ENCODE peak calls at places on chromosomes 16 and 17, in five cellular contexts. F, J, B, L and C are unnamed samples.

GRCh38 chr16:17377360-17378324 is 93.1 kb downstream of the XYLT1 start:
- DNase-seq in F (no peak), J (no peak), B (no peak), L (no peak), C (peak; percentile 27)

GRCh38 chr16:78199325-78200022 is 100.0 kb downstream of the WWOX start:
- DNase-seq in F (no peak), J (no peak), B (no peak), L (no peak), C (no peak)

GRCh38 chr16:73065617-73066313 is 17.8 kb upstream of the ZFHX3 start:
- DNase-seq in F (no peak), J (peak; percentile 62), B (no peak), L (no peak), C (no peak)

GRCh38 chr16:2838928-2839327 is 8.8 kb downstream of the ZG16B start:
- DNase-seq in F (peak; percentile 57), J (no peak), B (peak; percentile 40), L (peak; percentile 67), C (peak; percentile 32)

GRCh38 chr16:23466162-23466885 is 13.3 kb upstream of the COG7 start:
- DNase-seq in F (no peak), J (no peak), B (no peak), L (no peak), C (no peak)

GRCh38 chr17:82740906-82741759 is 5.7 kb downstream of the FN3K start:
- DNase-seq in F (no peak), J (no peak), B (no peak), L (no peak), C (no peak)

GRCh38 chr16:73743665-73744496 is 552.7 kb upstream of the PSMD7 start:
- DNase-seq in F (no peak), J (no peak), B (no peak), L (no peak), C (no peak)

GRCh38 chr16:57684626-57685358 is 9.8 kb upstream of the DRC7 start:
- DNase-seq in F (no peak), J (no peak), B (no peak), L (no peak), C (no peak)

GRCh38 chr16:81567987-81568748 is 123.6 kb downstream of the CMIP start:
- DNase-seq in F (no peak), J (no peak), B (no peak), L (no peak), C (no peak)

GRCh38 chr17:43857141-43857540 is 10.2 kb downstream of the CD300LG start:
- DNase-seq in F (no peak), J (no peak), B (no peak), L (no peak), C (no peak)

GRCh38 chr16:80300876-80301275 is 239.9 kb upstream of the DYNLRB2 start:
- DNase-seq in F (no peak), J (no peak), B (no peak), L (no peak), C (no peak)

GRCh38 chr16:47734987-47735594 is 274.0 kb downstream of the PHKB start:
- DNase-seq in F (no peak), J (no peak), B (no peak), L (peak; percentile 62), C (no peak)

GRCh38 chr16:68617735-68618134 is 27.4 kb upstream of the CDH3 start:
- DNase-seq in F (no peak), J (no peak), B (no peak), L (no peak), C (no peak)

GRCh38 chr17:39110435-39111136 is 40.9 kb downstream of the PLXDC1 start:
- DNase-seq in F (no peak), J (no peak), B (no peak), L (no peak), C (no peak)

GRCh38 chr16:81846105-81846504 is 67.0 kb downstream of the PLCG2 start:
- DNase-seq in F (no peak), J (no peak), B (no peak), L (no peak), C (no peak)

GRCh38 chr16:58755989-58756649 is 22.0 kb upstream of the GOT2 start:
- DNase-seq in F (peak; percentile 65), J (peak; percentile 58), B (peak; percentile 44), L (peak; percentile 42), C (peak; percentile 55)

GRCh38 chr17:46136820-46137219 is 56.4 kb downstream of the KANSL1 start:
- DNase-seq in F (no peak), J (no peak), B (no peak), L (no peak), C (no peak)

GRCh38 chr17:9360610-9361571 is 214.7 kb downstream of the STX8 start:
- DNase-seq in F (no peak), J (peak; percentile 67), B (no peak), L (peak; percentile 40), C (peak; percentile 32)

GRCh38 chr16:72493681-72494415 is 321.9 kb upstream of the PMFBP1 start:
- DNase-seq in F (no peak), J (no peak), B (no peak), L (no peak), C (no peak)

GRCh38 chr16:86019446-86020047 is 120.6 kb downstream of the IRF8 start:
- DNase-seq in F (no peak), J (no peak), B (no peak), L (no peak), C (no peak)

GRCh38 chr16:75702247-75702646 is 986 bp upstream of the DUXB start:
- DNase-seq in F (no peak), J (no peak), B (no peak), L (no peak), C (no peak)

GRCh38 chr16:86879268-86879667 is 300.9 kb downstream of the FOXL1 start:
- DNase-seq in F (no peak), J (no peak), B (no peak), L (no peak), C (no peak)

GRCh38 chr17:7833795-7834553 is at the start of gene KDM6B:
- DNase-seq in F (peak; percentile 95), J (peak; percentile 96), B (peak; percentile 81), L (peak; percentile 95), C (peak; percentile 95)

GRCh38 chr16:30567160-30567990 is 4.1 kb downstream of the ZNF688 start:
- DNase-seq in F (no peak), J (no peak), B (peak; percentile 57), L (no peak), C (no peak)

GRCh38 chr16:14449790-14450463 is 180.1 kb downstream of the PARN start:
- DNase-seq in F (no peak), J (no peak), B (no peak), L (no peak), C (no peak)

GRCh38 chr17:68228817-68229570 is 18.8 kb upstream of the AMZ2 start:
- DNase-seq in F (no peak), J (no peak), B (no peak), L (no peak), C (no peak)

GRCh38 chr17:31832748-31833147 is 26.3 kb downstream of the COPRS start:
- DNase-seq in F (no peak), J (no peak), B (no peak), L (no peak), C (no peak)

GRCh38 chr16:75402821-75403475 is 30.4 kb downstream of the CFDP1 start:
- DNase-seq in F (no peak), J (no peak), B (no peak), L (no peak), C (no peak)

GRCh38 chr17:7355053-7355452 is at the start of gene TMEM95:
- DNase-seq in F (peak; percentile 63), J (no peak), B (no peak), L (no peak), C (no peak)

GRCh38 chr16:29698484-29699323 is 19.7 kb downstream of the QPRT start:
- DNase-seq in F (no peak), J (no peak), B (no peak), L (no peak), C (no peak)

GRCh38 chr17:39872700-39873099 is 4.7 kb downstream of the ZPBP2 start:
- DNase-seq in F (no peak), J (no peak), B (no peak), L (no peak), C (no peak)

GRCh38 chr17:67469208-67469980 is 92.3 kb downstream of the PITPNC1 start:
- DNase-seq in F (no peak), J (no peak), B (no peak), L (no peak), C (no peak)

GRCh38 chr17:13508916-13509315 is 92.8 kb downstream of the HS3ST3A1 start:
- DNase-seq in F (no peak), J (no peak), B (no peak), L (no peak), C (no peak)

DNA sequence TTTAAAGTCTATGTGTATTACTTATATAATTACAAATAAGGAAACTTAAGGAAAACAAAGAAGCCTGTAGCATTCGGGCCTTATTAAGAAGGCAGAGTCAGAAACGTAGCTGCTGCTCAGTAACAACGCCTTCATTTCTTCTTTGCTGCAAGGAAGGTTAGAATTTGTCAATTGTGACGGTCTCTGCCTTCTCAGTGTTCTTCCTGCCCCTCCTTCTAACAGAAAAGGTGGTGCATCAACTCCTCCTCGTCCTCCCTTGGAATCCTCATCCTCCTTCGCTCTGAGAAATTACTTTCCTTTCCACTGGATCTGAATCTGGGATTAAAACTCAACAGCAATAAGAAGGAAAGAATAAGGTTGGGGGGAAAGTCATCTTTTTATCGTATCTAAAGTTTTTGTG is 63.0 kb downstream of the VPS53 start:
- DNase-seq in F (no peak), J (no peak), B (no peak), L (no peak), C (no peak)
- H3K27ac ChIP-seq in F (no peak overlapping the region), J (peak overlapping the region; percentile 7), B (no peak overlapping the region), L (no peak overlapping the region), C (peak overlapping the region; percentile 40)

DNA sequence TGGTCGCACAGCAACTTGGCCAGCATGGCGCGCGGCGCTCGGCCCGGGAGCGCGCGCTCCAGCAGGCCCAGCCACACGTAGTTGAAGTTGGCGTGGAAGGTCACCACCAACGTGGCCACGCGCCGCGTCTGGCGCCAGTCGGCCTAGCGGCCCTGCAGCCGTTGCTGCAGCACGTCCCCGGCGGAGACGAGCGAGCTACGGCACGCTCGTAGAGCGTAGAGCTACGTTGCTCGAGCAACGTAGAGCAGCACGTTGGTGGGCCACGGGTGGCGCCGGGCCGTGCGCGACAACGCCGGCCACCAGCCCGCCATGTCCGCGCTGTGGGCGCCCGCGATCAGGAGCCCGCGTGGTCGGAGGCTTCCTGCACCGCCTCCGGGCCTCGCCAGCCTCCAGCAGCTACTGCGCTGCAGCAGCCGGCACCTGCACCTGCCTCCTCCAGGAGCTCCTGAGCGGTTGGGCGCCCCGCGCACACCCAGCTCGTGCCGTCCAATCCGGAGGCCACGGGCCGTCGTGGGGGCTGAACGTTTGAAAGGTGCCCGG is 13.4 kb upstream of the SULT1A1 start:
- DNase-seq in F (no peak), J (no peak), B (no peak), L (peak; percentile 57), C (no peak)
- H3K4me3 ChIP-seq in F (peak overlapping the region; percentile 29), J (peak overlapping the region; percentile 41), B (peak overlapping the region; percentile 66), L (peak overlapping the region; percentile 50), C (peak overlapping the region; percentile 34)

GRCh38 chr17:76142044-76143041 is 1.3 kb upstream of the FOXJ1 start:
- DNase-seq in F (no peak), J (no peak), B (no peak), L (no peak), C (no peak)
- H3K27ac ChIP-seq in F (no peak overlapping the region), J (no peak overlapping the region), B (peak overlapping the region; percentile 44), L (peak overlapping the region; percentile 36), C (no peak overlapping the region)

GRCh38 chr16:60346256-60346655 is 1612.1 kb upstream of the GOT2 start:
- DNase-seq in F (no peak), J (no peak), B (no peak), L (no peak), C (no peak)
- H3K4me3 ChIP-seq in F (no peak overlapping the region), J (no peak overlapping the region), B (no peak overlapping the region), L (no peak overlapping the region), C (no peak overlapping the region)

GRCh38 chr16:66859397-66860068 is 15.3 kb downstream of the CA7 start:
- DNase-seq in F (no peak), J (no peak), B (no peak), L (no peak), C (no peak)
- H3K27ac ChIP-seq in F (no peak overlapping the region), J (no peak overlapping the region), B (no peak overlapping the region), L (no peak overlapping the region), C (no peak overlapping the region)

GRCh38 chr17:73645050-73645871 is 1.0 kb upstream of the SDK2 start:
- DNase-seq in F (peak; percentile 69), J (no peak), B (no peak), L (no peak), C (no peak)
- H3K4me3 ChIP-seq in F (peak overlapping the region; percentile 52), J (peak overlapping the region; percentile 59), B (no peak overlapping the region), L (peak overlapping the region; percentile 7), C (peak overlapping the region; percentile 27)